ENCODE peak calls at places on chromosome 1, in ten cellular contexts. Y is central memory CD4-positive, alpha-beta T cell; M is cardiac fibroblast; C is HFFc6; O is HCEC 1CT; S is stimulated activated CD8-positive, alpha-beta memory T cell treated with anti-CD3 and anti-CD28 coated beads, Interleukin-15, amount 100 ng/mL, for 24 hours; K is midbrain; F is heart left ventricle; Z is neural crest cell; G is GM23248. V is an unnamed sample.

GRCh38 chr1:77056525-77056924 is 162.7 kb downstream of the PIGK start:
- DNase-seq in O (no peak), K (no peak), M (no peak), Z (no peak), Y (no peak), F (no peak), C (no peak), S (no peak), G (no peak), V (no peak)

GRCh38 chr1:40153073-40153770 is 8.0 kb upstream of the RLF start:
- DNase-seq in Z (peak), F (no peak), Y (peak), M (peak), C (peak), K (peak), O (peak), G (peak), S (no peak), V (no peak)

GRCh38 chr1:29488794-29489309 is 252.5 kb downstream of the PTPRU start:
- DNase-seq in O (no peak), Z (no peak), S (no peak), C (no peak), G (no peak), F (no peak), M (no peak), Y (no peak), K (no peak), V (no peak)

GRCh38 chr1:20634594-20635084 is 1.4 kb downstream of the PINK1 start:
- DNase-seq in G (peak), C (peak), F (no peak), Z (no peak), O (peak), S (no peak), Y (peak), K (no peak), M (peak), V (no peak)

GRCh38 chr1:32801096-32801713 is 16.0 kb downstream of the YARS1 start:
- DNase-seq in Z (no peak), C (peak), K (no peak), G (no peak), F (no peak), S (no peak), Y (peak), M (peak), O (peak), V (no peak)

GRCh38 chr1:154557939-154558609 is 388 bp downstream of the UBE2Q1 start:
- DNase-seq in C (no peak), S (no peak), F (peak), Y (peak), Z (peak), M (peak), K (no peak), G (peak), O (peak), V (peak)

GRCh38 chr1:154772611-154773515 is 97.2 kb downstream of the KCNN3 start:
- DNase-seq in Z (no peak), S (no peak), K (no peak), C (no peak), O (no peak), G (no peak), M (no peak), F (no peak), Y (no peak), V (no peak)

GRCh38 chr1:87853576-87854351 is 525.1 kb downstream of the LMO4 start:
- DNase-seq in K (no peak), F (no peak), Z (no peak), M (peak), C (peak), O (peak), G (peak), Y (no peak), S (no peak), V (no peak)

GRCh38 chr1:156211243-156211642 is 1.6 kb upstream of the PMF1 start:
- DNase-seq in O (no peak), M (no peak), K (no peak), C (no peak), F (no peak), Y (no peak), Z (no peak), S (no peak), G (no peak), V (no peak)

GRCh38 chr1:118185083-118185899 is at the start of gene SPAG17:
- DNase-seq in M (peak), F (peak), G (peak), C (no peak), K (peak), O (no peak), Y (no peak), Z (peak), S (no peak), V (peak)

GRCh38 chr1:115189814-115190541 is 100.7 kb upstream of the TSPAN2 start:
- DNase-seq in G (peak), S (no peak), K (no peak), Z (no peak), F (no peak), C (peak), M (peak), Y (no peak), O (peak), V (no peak)

GRCh38 chr1:36172983-36173382 is 17.0 kb downstream of the MAP7D1 start:
- DNase-seq in Y (no peak), C (peak), O (peak), Z (no peak), S (no peak), F (no peak), G (peak), M (peak), K (no peak), V (no peak)